ENCODE peak calls at places on chromosomes 16 and 17, in nine cellular contexts. One of them, this sample, is unnamed.

GRCh38 chr17:78973196-78973595 is 6.5 kb downstream of the LGALS3BP start:
- DNase-seq in AG08396: no peak
- DNase-seq in mesenchymal stem cell: no peak
- DNase-seq in pancreas: peak
- DNase-seq in T-helper 2 cell: no peak
- DNase-seq in body of pancreas: no peak
- DNase-seq in left cardiac atrium: peak
- DNase-seq in activated naive CD8-positive, alpha-beta T cell treated with anti-CD3 and anti-CD28 coated beads, Interleukin-2, amount 50 U/mL, for 16 hours: no peak
- DNase-seq in omental fat pad: no peak
- DNase-seq in this sample: no peak

GRCh38 chr16:47492428-47493357 is 31.6 kb downstream of the PHKB start:
- DNase-seq in AG08396: peak
- DNase-seq in mesenchymal stem cell: peak
- DNase-seq in pancreas: no peak
- DNase-seq in T-helper 2 cell: no peak
- DNase-seq in body of pancreas: peak
- DNase-seq in left cardiac atrium: peak
- DNase-seq in activated naive CD8-positive, alpha-beta T cell treated with anti-CD3 and anti-CD28 coated beads, Interleukin-2, amount 50 U/mL, for 16 hours: no peak
- DNase-seq in omental fat pad: no peak
- DNase-seq in this sample: no peak

GRCh38 chr16:82002831-82003230 is 8.4 kb downstream of the SDR42E1 start:
- DNase-seq in AG08396: no peak
- DNase-seq in mesenchymal stem cell: no peak
- DNase-seq in pancreas: no peak
- DNase-seq in T-helper 2 cell: no peak
- DNase-seq in body of pancreas: no peak
- DNase-seq in left cardiac atrium: no peak
- DNase-seq in activated naive CD8-positive, alpha-beta T cell treated with anti-CD3 and anti-CD28 coated beads, Interleukin-2, amount 50 U/mL, for 16 hours: no peak
- DNase-seq in omental fat pad: no peak
- DNase-seq in this sample: no peak

GRCh38 chr16:46972971-46973456 is 460 bp downstream of the DNAJA2 start:
- DNase-seq in AG08396: peak
- DNase-seq in mesenchymal stem cell: peak
- DNase-seq in pancreas: peak
- DNase-seq in T-helper 2 cell: peak
- DNase-seq in body of pancreas: peak
- DNase-seq in left cardiac atrium: peak
- DNase-seq in activated naive CD8-positive, alpha-beta T cell treated with anti-CD3 and anti-CD28 coated beads, Interleukin-2, amount 50 U/mL, for 16 hours: no peak
- DNase-seq in omental fat pad: no peak
- DNase-seq in this sample: peak

GRCh38 chr17:76710863-76711611 is at the start of gene MXRA7:
- DNase-seq in AG08396: peak
- DNase-seq in mesenchymal stem cell: peak
- DNase-seq in pancreas: no peak
- DNase-seq in T-helper 2 cell: peak
- DNase-seq in body of pancreas: peak
- DNase-seq in left cardiac atrium: peak
- DNase-seq in activated naive CD8-positive, alpha-beta T cell treated with anti-CD3 and anti-CD28 coated beads, Interleukin-2, amount 50 U/mL, for 16 hours: no peak
- DNase-seq in omental fat pad: peak
- DNase-seq in this sample: peak

GRCh38 chr17:2094891-2095535 is 40.1 kb downstream of the HIC1 start:
- DNase-seq in AG08396: peak
- DNase-seq in mesenchymal stem cell: peak
- DNase-seq in pancreas: peak
- DNase-seq in T-helper 2 cell: no peak
- DNase-seq in body of pancreas: peak
- DNase-seq in left cardiac atrium: peak
- DNase-seq in activated naive CD8-positive, alpha-beta T cell treated with anti-CD3 and anti-CD28 coated beads, Interleukin-2, amount 50 U/mL, for 16 hours: no peak
- DNase-seq in omental fat pad: no peak
- DNase-seq in this sample: no peak

GRCh38 chr16:23952128-23953041 is 116.6 kb downstream of the PRKCB start:
- DNase-seq in AG08396: no peak
- DNase-seq in mesenchymal stem cell: no peak
- DNase-seq in pancreas: no peak
- DNase-seq in T-helper 2 cell: no peak
- DNase-seq in body of pancreas: peak
- DNase-seq in left cardiac atrium: no peak
- DNase-seq in activated naive CD8-positive, alpha-beta T cell treated with anti-CD3 and anti-CD28 coated beads, Interleukin-2, amount 50 U/mL, for 16 hours: peak
- DNase-seq in omental fat pad: no peak
- DNase-seq in this sample: no peak

GRCh38 chr17:75087558-75088453 is at the start of gene SLC16A5:
- DNase-seq in AG08396: peak
- DNase-seq in mesenchymal stem cell: peak
- DNase-seq in pancreas: no peak
- DNase-seq in T-helper 2 cell: peak
- DNase-seq in body of pancreas: peak
- DNase-seq in left cardiac atrium: peak
- DNase-seq in activated naive CD8-positive, alpha-beta T cell treated with anti-CD3 and anti-CD28 coated beads, Interleukin-2, amount 50 U/mL, for 16 hours: no peak
- DNase-seq in omental fat pad: no peak
- DNase-seq in this sample: peak

GRCh38 chr17:6482105-6482455 is 37.8 kb downstream of the PIMREG start:
- DNase-seq in AG08396: no peak
- DNase-seq in mesenchymal stem cell: no peak
- DNase-seq in pancreas: no peak
- DNase-seq in T-helper 2 cell: no peak
- DNase-seq in body of pancreas: no peak
- DNase-seq in left cardiac atrium: no peak
- DNase-seq in activated naive CD8-positive, alpha-beta T cell treated with anti-CD3 and anti-CD28 coated beads, Interleukin-2, amount 50 U/mL, for 16 hours: no peak
- DNase-seq in omental fat pad: no peak
- DNase-seq in this sample: no peak

GRCh38 chr17:19728114-19728495 is 11.7 kb upstream of the SLC47A2 start:
- DNase-seq in AG08396: peak
- DNase-seq in mesenchymal stem cell: peak
- DNase-seq in pancreas: peak
- DNase-seq in T-helper 2 cell: no peak
- DNase-seq in body of pancreas: peak
- DNase-seq in left cardiac atrium: peak
- DNase-seq in activated naive CD8-positive, alpha-beta T cell treated with anti-CD3 and anti-CD28 coated beads, Interleukin-2, amount 50 U/mL, for 16 hours: no peak
- DNase-seq in omental fat pad: peak
- DNase-seq in this sample: no peak

GRCh38 chr17:77825621-77826020 is 132.9 kb upstream of the TNRC6C start:
- DNase-seq in AG08396: no peak
- DNase-seq in mesenchymal stem cell: no peak
- DNase-seq in pancreas: no peak
- DNase-seq in T-helper 2 cell: no peak
- DNase-seq in body of pancreas: no peak
- DNase-seq in left cardiac atrium: peak
- DNase-seq in activated naive CD8-positive, alpha-beta T cell treated with anti-CD3 and anti-CD28 coated beads, Interleukin-2, amount 50 U/mL, for 16 hours: no peak
- DNase-seq in omental fat pad: no peak
- DNase-seq in this sample: no peak

This sample was measured in T-helper 9 cell.